ENCODE peak calls at places on chromosome 15, in ten cellular contexts. Q, N, O, Z, H, L, X, W, J and R are unnamed samples.

GRCh38 chr15:99474041-99474906 is 91.5 kb upstream of the MEF2A start:
- DNase-seq in Q (no peak), N (no peak), O (no peak), Z (no peak), H (no peak), L (no peak), X (no peak), W (no peak), J (no peak), R (peak)

GRCh38 chr15:66925721-66926120 is 139.7 kb upstream of the SMAD3 start:
- DNase-seq in Q (no peak), N (no peak), O (no peak), Z (no peak), H (no peak), L (no peak), X (no peak), W (no peak), J (no peak), R (no peak)

GRCh38 chr15:39195988-39196486 is 384.8 kb upstream of the THBS1 start:
- DNase-seq in Q (no peak), N (no peak), O (no peak), Z (peak), H (peak), L (no peak), X (no peak), W (peak), J (peak), R (no peak)

GRCh38 chr15:98658831-98659699 is 10.7 kb downstream of the IGF1R start:
- DNase-seq in Q (no peak), N (no peak), O (peak), Z (no peak), H (peak), L (peak), X (no peak), W (no peak), J (peak), R (no peak)

GRCh38 chr15:74525946-74526345 is 15.1 kb upstream of the ARID3B start:
- DNase-seq in Q (no peak), N (no peak), O (no peak), Z (peak), H (peak), L (no peak), X (no peak), W (peak), J (no peak), R (no peak)

GRCh38 chr15:79314811-79315210 is 3.9 kb downstream of the TMED3 start:
- DNase-seq in Q (peak), N (no peak), O (no peak), Z (no peak), H (no peak), L (no peak), X (no peak), W (peak), J (peak), R (no peak)

GRCh38 chr15:59688888-59689625 is at the start of gene BNIP2:
- DNase-seq in Q (peak), N (peak), O (peak), Z (peak), H (peak), L (peak), X (peak), W (peak), J (peak), R (peak)

GRCh38 chr15:29333261-29333660 is 63.6 kb upstream of the NSMCE3 start:
- DNase-seq in Q (no peak), N (no peak), O (no peak), Z (no peak), H (no peak), L (no peak), X (no peak), W (no peak), J (no peak), R (no peak)

GRCh38 chr15:95624616-95625361 is 705.7 kb upstream of the NR2F2 start:
- DNase-seq in Q (no peak), N (no peak), O (no peak), Z (no peak), H (no peak), L (no peak), X (no peak), W (no peak), J (no peak), R (no peak)

GRCh38 chr15:26314577-26314976 is 451.4 kb upstream of the ATP10A start:
- DNase-seq in Q (no peak), N (no peak), O (no peak), Z (no peak), H (no peak), L (no peak), X (no peak), W (no peak), J (no peak), R (no peak)

GRCh38 chr15:77646104-77646694 is 13.5 kb upstream of the LINGO1 start:
- DNase-seq in Q (no peak), N (no peak), O (no peak), Z (no peak), H (no peak), L (no peak), X (no peak), W (no peak), J (peak), R (no peak)

GRCh38 chr15:78006567-78007205 is 70.8 kb downstream of the TBC1D2B start:
- DNase-seq in Q (no peak), N (no peak), O (no peak), Z (no peak), H (no peak), L (no peak), X (peak), W (no peak), J (no peak), R (no peak)

GRCh38 chr15:99424978-99425665 is 140.7 kb upstream of the MEF2A start:
- DNase-seq in Q (no peak), N (peak), O (no peak), Z (peak), H (no peak), L (peak), X (peak), W (peak), J (no peak), R (peak)

GRCh38 chr15:77944002-77944867 is 133.3 kb downstream of the TBC1D2B start:
- DNase-seq in Q (peak), N (peak), O (peak), Z (peak), H (peak), L (peak), X (peak), W (no peak), J (peak), R (peak)

GRCh38 chr15:76398301-76398700 is 61.7 kb downstream of the ISL2 start:
- DNase-seq in Q (no peak), N (no peak), O (no peak), Z (no peak), H (no peak), L (no peak), X (no peak), W (no peak), J (no peak), R (no peak)

GRCh38 chr15:88257311-88257901 is 867 bp upstream of the NTRK3 start:
- DNase-seq in Q (no peak), N (no peak), O (no peak), Z (no peak), H (peak), L (no peak), X (no peak), W (no peak), J (no peak), R (no peak)

GRCh38 chr15:98358971-98359370 is 289.4 kb upstream of the IGF1R start:
- DNase-seq in Q (no peak), N (no peak), O (no peak), Z (no peak), H (no peak), L (no peak), X (no peak), W (no peak), J (no peak), R (no peak)

GRCh38 chr15:59866642-59867041 is 137.5 kb upstream of the FOXB1 start:
- DNase-seq in Q (no peak), N (no peak), O (no peak), Z (no peak), H (no peak), L (no peak), X (no peak), W (no peak), J (no peak), R (no peak)

GRCh38 chr15:45829336-45830153 is 194.7 kb downstream of the SQOR start:
- DNase-seq in Q (no peak), N (no peak), O (no peak), Z (no peak), H (no peak), L (no peak), X (no peak), W (no peak), J (no peak), R (peak)

GRCh38 chr15:25793354-25794050 is 69.6 kb downstream of the ATP10A start:
- DNase-seq in Q (no peak), N (no peak), O (no peak), Z (no peak), H (no peak), L (peak), X (no peak), W (no peak), J (no peak), R (peak)

GRCh38 chr15:82677720-82678323 is 30.7 kb upstream of the CPEB1 start:
- DNase-seq in Q (no peak), N (no peak), O (no peak), Z (no peak), H (no peak), L (no peak), X (no peak), W (no peak), J (no peak), R (no peak)

GRCh38 chr15:39797407-39797806 is 14.8 kb upstream of the FSIP1 start:
- DNase-seq in Q (no peak), N (no peak), O (no peak), Z (no peak), H (no peak), L (no peak), X (no peak), W (no peak), J (no peak), R (no peak)

GRCh38 chr15:70505971-70506887 is 257.1 kb downstream of the UACA start:
- DNase-seq in Q (no peak), N (no peak), O (no peak), Z (no peak), H (no peak), L (no peak), X (no peak), W (no peak), J (no peak), R (no peak)

GRCh38 chr15:40421246-40422157 is 15.9 kb downstream of the IVD start:
- DNase-seq in Q (peak), N (peak), O (peak), Z (no peak), H (no peak), L (peak), X (peak), W (no peak), J (peak), R (peak)

GRCh38 chr15:30770759-30771158 is 133.0 kb upstream of the FAN1 start:
- DNase-seq in Q (no peak), N (no peak), O (no peak), Z (no peak), H (no peak), L (no peak), X (no peak), W (no peak), J (no peak), R (no peak)